ENCODE peak calls at places on chromosomes 11 and 22, in seven cellular contexts. A is A549, Z is breast epithelium, B is BJ, O is psoas muscle, G is upper lobe of right lung, V is brain microvascular endothelial cell. L is an unnamed sample.

GRCh38 chr11:57936050-57936418 is 87.6 kb upstream of the OR9Q1 start:
- DNase-seq in A (peak), Z (no peak), B (no peak), O (no peak), G (no peak), V (no peak), L (no peak)

GRCh38 chr11:71228961-71229360 is 23.4 kb downstream of the SHANK2 start:
- DNase-seq in A (no peak), Z (no peak), B (no peak), O (no peak), G (no peak), V (no peak), L (no peak)

GRCh38 chr11:69333149-69333710 is 39.3 kb downstream of the MYEOV start:
- DNase-seq in A (no peak), Z (peak), B (no peak), O (no peak), G (no peak), V (no peak), L (no peak)

GRCh38 chr11:117182551-117182935 is 4.0 kb downstream of the SIDT2 start:
- DNase-seq in A (no peak), Z (peak), B (no peak), O (no peak), G (no peak), V (no peak), L (no peak)

GRCh38 chr11:132054822-132055221 is 684.4 kb downstream of the NTM start:
- DNase-seq in A (no peak), Z (no peak), B (peak), O (no peak), G (no peak), V (peak), L (no peak)

GRCh38 chr22:27617214-27617881 is 184.2 kb downstream of the MN1 start:
- DNase-seq in A (peak), Z (no peak), B (no peak), O (no peak), G (no peak), V (no peak), L (no peak)

GRCh38 chr22:44284711-44285110 is 28.0 kb downstream of the SHISAL1 start:
- DNase-seq in A (no peak), Z (no peak), B (no peak), O (no peak), G (no peak), V (no peak), L (no peak)

GRCh38 chr11:108369064-108369463 is 98.3 kb downstream of the C11orf65 start:
- DNase-seq in A (no peak), Z (no peak), B (no peak), O (no peak), G (no peak), V (no peak), L (no peak)

GRCh38 chr11:78868563-78868962 is 293.9 kb upstream of the NARS2 start:
- DNase-seq in A (no peak), Z (no peak), B (no peak), O (no peak), G (no peak), V (no peak), L (no peak)

GRCh38 chr11:12900496-12900895 is 108.6 kb upstream of the RASSF10 start:
- DNase-seq in A (peak), Z (no peak), B (peak), O (no peak), G (no peak), V (peak), L (no peak)

GRCh38 chr11:33474866-33475265 is 217.7 kb downstream of the HIPK3 start:
- DNase-seq in A (no peak), Z (no peak), B (no peak), O (no peak), G (no peak), V (no peak), L (no peak)

GRCh38 chr11:123264431-123264780 is 69.4 kb upstream of the CLMP start:
- DNase-seq in A (no peak), Z (no peak), B (no peak), O (no peak), G (no peak), V (no peak), L (no peak)

GRCh38 chr11:45180888-45181594 is 34.6 kb downstream of the PRDM11 start:
- DNase-seq in A (peak), Z (peak), B (no peak), O (peak), G (peak), V (peak), L (peak)

GRCh38 chr11:110711776-110712642 is at the start of gene ARHGAP20:
- DNase-seq in A (peak), Z (peak), B (no peak), O (peak), G (peak), V (peak), L (peak)

GRCh38 chr11:10350341-10350740 is 45.5 kb downstream of the ADM start:
- DNase-seq in A (peak), Z (no peak), B (peak), O (no peak), G (no peak), V (peak), L (no peak)

GRCh38 chr11:40370821-40371616 is 1088.4 kb downstream of the LRRC4C start:
- DNase-seq in A (no peak), Z (no peak), B (no peak), O (no peak), G (no peak), V (no peak), L (no peak)

GRCh38 chr22:35795476-35795875 is 77.8 kb downstream of the APOL5 start:
- DNase-seq in A (no peak), Z (no peak), B (no peak), O (no peak), G (no peak), V (no peak), L (no peak)

GRCh38 chr22:44979154-44979553 is 30.7 kb downstream of the PHF21B start:
- DNase-seq in A (no peak), Z (no peak), B (no peak), O (no peak), G (no peak), V (no peak), L (no peak)

GRCh38 chr11:2581931-2582435 is 117.8 kb downstream of the KCNQ1OT1 start:
- DNase-seq in A (no peak), Z (no peak), B (no peak), O (no peak), G (peak), V (no peak), L (no peak)

GRCh38 chr11:112082729-112083128 is 3.8 kb downstream of the TIMM8B start:
- DNase-seq in A (no peak), Z (no peak), B (peak), O (no peak), G (no peak), V (peak), L (no peak)

GRCh38 chr11:31645747-31646146 is 136.2 kb downstream of the ELP4 start:
- DNase-seq in A (peak), Z (no peak), B (peak), O (no peak), G (no peak), V (peak), L (no peak)

GRCh38 chr11:27395556-27396258 is 32.7 kb upstream of the CCDC34 start:
- DNase-seq in A (peak), Z (no peak), B (peak), O (no peak), G (no peak), V (no peak), L (no peak)

GRCh38 chr22:20569059-20570058 is 61.9 kb downstream of the MED15 start:
- DNase-seq in A (peak), Z (no peak), B (peak), O (peak), G (peak), V (peak), L (no peak)

DNA sequence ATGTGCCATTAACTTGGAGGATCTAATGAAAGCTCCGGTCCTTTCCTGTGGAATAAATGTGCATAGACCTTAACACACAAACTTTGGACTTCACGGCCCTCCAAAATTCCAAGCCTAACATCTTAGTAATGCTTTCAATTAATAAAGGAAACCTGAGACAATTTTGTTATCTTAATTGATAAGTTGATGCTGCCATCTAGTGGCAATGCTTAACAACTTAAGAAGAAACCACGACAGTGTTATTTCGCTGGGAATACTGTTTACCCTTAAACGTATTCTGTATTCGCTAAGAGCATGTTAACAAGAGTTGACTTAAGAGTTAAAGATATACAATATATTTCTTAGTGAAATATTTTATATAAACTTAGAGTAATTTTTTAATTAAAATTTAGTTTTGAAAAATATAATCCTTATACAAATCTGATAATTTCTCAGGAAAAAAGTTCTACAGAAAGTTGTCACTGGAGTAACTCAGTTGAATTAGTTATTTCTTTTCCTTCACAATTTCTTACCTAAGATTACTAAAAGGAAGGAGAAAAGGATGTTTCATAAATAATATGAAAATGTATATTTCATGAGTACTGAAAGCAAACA is 35.0 kb upstream of the OR9G4 start:
- DNase-seq in A (peak), Z (no peak), B (no peak), O (no peak), G (no peak), V (peak), L (no peak)
- TF ChIP-seq CTCF in A (peak), Z (peak), B (peak), O (peak), G (peak), V (peak), L (peak)

DNA sequence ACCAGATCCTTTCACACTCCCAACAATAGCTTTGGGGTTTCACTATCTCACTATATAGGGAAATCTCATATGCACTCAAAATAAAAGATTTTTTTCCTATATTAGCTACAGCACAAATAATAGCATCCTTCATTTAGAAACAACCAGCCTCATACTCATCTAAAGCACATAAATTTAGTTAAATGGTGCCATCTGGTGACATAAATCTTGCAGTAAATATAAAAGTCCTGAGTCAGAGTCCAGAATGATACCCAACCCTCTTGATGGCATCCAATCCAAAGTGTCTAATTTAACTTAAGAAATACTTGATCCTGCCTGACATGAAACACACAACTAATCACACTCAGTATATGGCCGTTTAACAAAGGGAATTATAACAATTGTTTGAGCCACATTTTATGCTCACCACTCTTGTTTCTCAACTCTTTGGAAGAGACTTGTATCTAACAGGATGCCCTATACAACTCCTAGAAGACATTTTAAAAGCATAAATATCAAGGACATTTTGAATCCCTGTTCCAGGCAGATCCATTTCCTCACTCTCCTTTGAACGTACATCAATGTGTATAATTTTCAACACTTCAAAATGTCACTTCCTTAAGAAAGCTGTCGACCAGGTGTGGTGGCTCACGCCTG is 36.2 kb downstream of the DLG2 start:
- DNase-seq in A (peak), Z (no peak), B (peak), O (no peak), G (no peak), V (peak), L (no peak)
- TF ChIP-seq CTCF in A (peak), Z (no peak), B (no peak), O (peak), G (no peak), V (peak), L (peak)

DNA sequence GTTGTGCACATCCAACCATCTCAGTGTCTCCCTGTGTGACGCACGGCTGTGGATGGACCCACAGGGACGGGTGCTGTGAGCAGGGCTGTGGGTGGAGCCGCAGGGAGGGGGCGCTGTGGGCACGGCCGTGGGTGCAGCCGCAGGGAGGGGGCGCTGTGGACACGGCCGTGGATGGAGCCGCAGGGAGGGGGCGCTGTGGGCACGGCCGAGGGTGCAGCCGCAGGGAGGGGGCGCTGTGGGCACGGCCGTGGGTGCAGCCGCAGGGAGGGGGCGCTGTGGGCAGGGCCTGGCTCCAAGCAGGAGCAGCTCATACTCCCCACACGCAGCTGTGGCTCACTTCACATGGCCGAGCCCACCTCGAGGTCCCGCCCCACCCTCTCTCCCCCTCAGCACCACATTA is 6.0 kb upstream of the MAPK11 start:
- DNase-seq in A (peak), Z (peak), B (no peak), O (peak), G (peak), V (no peak), L (no peak)
- TF ChIP-seq CTCF in A (peak), Z (no peak), B (peak), O (peak), G (peak), V (peak), L (peak)

GRCh38 chr11:76208829-76209670 is 2.7 kb upstream of the WNT11 start:
- DNase-seq in A (peak), Z (no peak), B (no peak), O (peak), G (peak), V (peak), L (no peak)
- TF ChIP-seq CTCF in A (peak), Z (peak), B (peak), O (peak), G (peak), V (peak), L (peak)

GRCh38 chr11:1295591-1295990 is 13.8 kb downstream of the TOLLIP start:
- DNase-seq in A (no peak), Z (peak), B (no peak), O (no peak), G (peak), V (no peak), L (no peak)

GRCh38 chr11:1292018-1292643 is 17.3 kb downstream of the TOLLIP start:
- DNase-seq in A (no peak), Z (peak), B (no peak), O (no peak), G (no peak), V (no peak), L (no peak)

GRCh38 chr11:1292644-1293618 is 16.5 kb downstream of the TOLLIP start:
- DNase-seq in A (no peak), Z (peak), B (no peak), O (no peak), G (peak), V (no peak), L (no peak)

GRCh38 chr11:1295086-1295485 is 14.3 kb downstream of the TOLLIP start:
- DNase-seq in A (no peak), Z (peak), B (no peak), O (no peak), G (peak), V (no peak), L (no peak)

DNA sequence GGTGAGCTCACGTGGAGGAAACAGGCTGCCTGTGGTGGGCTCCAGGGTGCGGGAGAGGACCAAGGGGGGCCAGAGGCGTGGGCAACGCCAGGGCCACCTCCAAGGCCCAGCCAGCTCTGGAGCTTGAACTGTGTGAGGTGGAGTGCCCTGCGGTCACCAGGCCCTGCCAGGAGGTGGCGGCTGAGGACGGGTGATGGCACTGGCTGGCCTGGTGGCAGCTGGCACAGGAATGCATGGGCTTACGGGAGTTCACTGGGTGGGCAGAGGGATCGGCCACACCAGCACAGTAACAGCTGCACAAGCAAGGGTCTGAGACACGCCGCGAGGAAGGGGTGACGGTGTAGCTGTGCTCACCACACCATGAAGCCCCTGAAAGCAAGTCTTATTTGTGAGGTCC is 15.8 kb downstream of the TOLLIP start:
- DNase-seq in A (peak), Z (peak), B (no peak), O (no peak), G (peak), V (no peak), L (no peak)
- TF ChIP-seq CTCF in A (peak), Z (peak), B (peak), O (peak), G (peak), V (peak), L (peak)

DNA sequence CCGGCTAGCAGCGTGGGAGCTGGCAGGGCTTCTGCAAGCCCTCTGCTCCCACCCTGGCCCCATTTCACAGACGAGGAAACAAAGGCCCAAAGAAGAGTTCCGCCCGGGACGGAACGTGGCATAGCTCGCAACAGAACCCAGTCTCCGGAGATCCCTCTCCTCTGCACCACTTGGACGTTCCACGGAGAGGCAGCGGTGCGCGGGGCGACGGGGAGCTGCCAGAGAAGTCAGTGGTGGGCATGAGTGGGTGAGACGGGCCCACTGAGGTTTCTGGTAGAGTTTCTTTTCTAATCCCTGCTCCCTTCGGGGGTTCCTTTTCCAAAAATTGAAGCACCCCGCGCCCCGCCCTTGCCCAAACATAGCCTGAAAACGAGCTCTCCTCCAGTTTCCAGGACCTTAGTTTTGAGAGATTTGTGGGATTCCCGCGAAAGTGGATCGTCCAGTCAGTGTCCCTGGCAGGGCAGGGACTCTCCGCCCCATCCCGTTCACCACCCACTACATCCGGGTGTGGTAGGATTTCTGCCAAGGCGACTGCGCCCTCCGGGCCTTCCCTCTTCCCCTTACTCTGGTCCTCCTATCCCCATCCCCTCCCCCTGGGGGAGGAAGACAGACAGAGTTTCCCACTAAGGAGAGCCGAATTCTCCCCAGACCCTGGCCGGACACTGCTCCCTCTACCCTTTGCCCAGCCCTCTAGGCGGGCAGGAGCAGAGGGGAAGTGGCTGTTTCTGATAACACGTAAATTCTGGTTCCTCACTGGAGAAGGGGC is 764 bp upstream of the NECTIN1 start:
- DNase-seq in A (peak), Z (peak), B (peak), O (peak), G (peak), V (peak), L (no peak)
- TF ChIP-seq CTCF in A (peak), Z (no peak), B (peak), O (no peak), G (peak), V (peak), L (no peak)

GRCh38 chr11:22728600-22729394 is 62.4 kb downstream of the GAS2 start:
- DNase-seq in A (no peak), Z (no peak), B (no peak), O (no peak), G (no peak), V (no peak), L (no peak)
- TF ChIP-seq CTCF in A (no peak), Z (no peak), B (no peak), O (no peak), G (no peak), V (no peak), L (no peak)

L was measured in D721Med.